ENCODE peak calls at places on chromosomes 16 and 17, in eight cellular contexts. Q is PC-3; H is effector memory CD4-positive, alpha-beta T cell; Z is transverse colon; F is tibial nerve; D is OCI-LY7; K is gastrocnemius medialis; N is CD8-positive, alpha-beta memory T cell. C is an unnamed sample. For H3K9me3, the result is how much of the 10 kb centered on the place peaks cover.

GRCh38 chr16:72811188-72811720 is 236.7 kb downstream of the ZFHX3 start:
- DNase-seq in N (no peak), Q (no peak), H (no peak), Z (no peak), D (no peak), F (no peak), K (no peak), C (no peak)

GRCh38 chr16:46482895-46483294 is 138.3 kb downstream of the SHCBP1 start:
- DNase-seq in K (no peak), D (no peak), Q (no peak), N (no peak), H (no peak), Z (no peak), F (no peak), C (no peak)

GRCh38 chr17:44820631-44821196 is 9.4 kb downstream of the GJC1 start:
- DNase-seq in Q (peak), K (no peak), H (no peak), Z (no peak), N (no peak), F (no peak), D (no peak), C (no peak)

GRCh38 chr16:15643453-15644305 is 725 bp upstream of the MARF1 start:
- DNase-seq in Z (peak), K (no peak), Q (peak), F (peak), D (peak), N (no peak), H (no peak), C (peak)

GRCh38 chr17:17770371-17771059 is 66.3 kb downstream of the SREBF1 start:
- DNase-seq in H (no peak), F (no peak), Q (no peak), D (no peak), K (peak), N (no peak), Z (no peak), C (no peak)

GRCh38 chr17:65228287-65228686 is 91.1 kb downstream of the RGS9 start:
- DNase-seq in Z (no peak), N (no peak), Q (no peak), K (no peak), D (no peak), H (no peak), F (no peak), C (no peak)

GRCh38 chr17:14845562-14846335 is 419.4 kb downstream of the PMP22 start:
- DNase-seq in Z (no peak), Q (no peak), H (no peak), K (no peak), D (no peak), N (no peak), F (no peak), C (no peak)

GRCh38 chr17:44898768-44899073 is 524 bp downstream of the EFTUD2 start:
- DNase-seq in H (no peak), D (no peak), Q (peak), N (no peak), F (no peak), K (no peak), Z (no peak), C (no peak)

GRCh38 chr17:34306466-34306865 is 12.8 kb upstream of the CCL8 start:
- DNase-seq in N (no peak), K (peak), F (peak), Q (peak), D (no peak), Z (no peak), H (no peak), C (no peak)

GRCh38 chr17:82815790-82816305 is 24.0 kb downstream of the ZNF750 start:
- DNase-seq in N (no peak), F (no peak), D (no peak), Q (no peak), H (no peak), K (no peak), Z (peak), C (no peak)

GRCh38 chr17:44113868-44114840 is 9.3 kb downstream of the HDAC5 start:
- DNase-seq in Z (no peak), H (no peak), N (no peak), F (no peak), D (no peak), Q (no peak), K (no peak), C (no peak)

GRCh38 chr16:73062640-73063283 is 14.8 kb upstream of the ZFHX3 start:
- DNase-seq in K (no peak), D (no peak), N (no peak), Z (no peak), Q (no peak), H (no peak), F (no peak), C (no peak)

GRCh38 chr17:66747561-66748275 is 87.2 kb upstream of the CACNG5 start:
- DNase-seq in F (no peak), K (no peak), D (no peak), Q (peak), H (no peak), Z (no peak), N (no peak), C (no peak)

GRCh38 chr16:27235938-27236245 is 32.6 kb downstream of the KDM8 start:
- DNase-seq in F (no peak), D (no peak), K (no peak), H (no peak), Z (no peak), N (no peak), Q (no peak), C (no peak)

GRCh38 chr17:153851-154250 is 16.5 kb downstream of the SCGB1C2 start:
- DNase-seq in H (no peak), D (no peak), Q (no peak), Z (no peak), K (no peak), F (no peak), N (no peak), C (no peak)

GRCh38 chr17:45719335-45720071 is 64.6 kb upstream of the CRHR1 start:
- DNase-seq in N (no peak), D (no peak), H (no peak), Z (no peak), Q (peak), F (no peak), K (peak), C (no peak)

GRCh38 chr16:7731121-7731520 is 398.5 kb downstream of the RBFOX1 start:
- DNase-seq in Q (no peak), Z (no peak), K (no peak), H (no peak), N (no peak), F (no peak), D (no peak), C (no peak)

GRCh38 chr16:7736138-7736537 is 403.5 kb downstream of the RBFOX1 start:
- DNase-seq in Q (no peak), N (no peak), K (no peak), F (no peak), D (no peak), Z (no peak), H (no peak), C (no peak)
- H3K9me3 ChIP-seq in Q (under half), N (under half), K (under half), F (under half), D (under half), Z (under half), H (under half), C (under half)

GRCh38 chr16:78642621-78643285 is 543.3 kb downstream of the WWOX start:
- DNase-seq in K (no peak), N (no peak), F (no peak), Q (no peak), D (no peak), Z (no peak), H (no peak), C (no peak)

GRCh38 chr16:78640886-78641285 is 541.4 kb downstream of the WWOX start:
- DNase-seq in N (no peak), Z (no peak), Q (no peak), K (no peak), H (no peak), D (no peak), F (no peak), C (no peak)

GRCh38 chr16:78638371-78638770 is 538.9 kb downstream of the WWOX start:
- DNase-seq in D (no peak), K (no peak), F (no peak), Q (no peak), N (no peak), H (no peak), Z (no peak), C (no peak)

GRCh38 chr16:78639775-78640174 is 540.3 kb downstream of the WWOX start:
- DNase-seq in Q (no peak), F (no peak), H (no peak), K (no peak), Z (no peak), N (no peak), D (no peak), C (no peak)

GRCh38 chr16:78641463-78641862 is 542.0 kb downstream of the WWOX start:
- DNase-seq in Z (no peak), K (no peak), D (no peak), Q (no peak), H (no peak), N (no peak), F (no peak), C (no peak)
- H3K9me3 ChIP-seq in Z (under half), K (under half), D (under half), Q (under half), H (under half), N (under half), F (under half), C (under half)

GRCh38 chr17:4032245-4032644 is 68.0 kb upstream of the ATP2A3 start:
- DNase-seq in N (no peak), H (no peak), F (no peak), Q (no peak), D (no peak), K (no peak), Z (no peak), C (no peak)

GRCh38 chr17:4026255-4026654 is 62.0 kb upstream of the ATP2A3 start:
- DNase-seq in D (no peak), N (no peak), H (no peak), F (no peak), Z (no peak), Q (no peak), K (no peak), C (no peak)

GRCh38 chr17:4023220-4023619 is 59.0 kb upstream of the ATP2A3 start:
- DNase-seq in Q (no peak), K (no peak), D (no peak), H (no peak), Z (no peak), F (no peak), N (no peak), C (no peak)

GRCh38 chr17:4032738-4033137 is 68.5 kb upstream of the ATP2A3 start:
- DNase-seq in N (no peak), D (peak), F (no peak), K (no peak), Q (no peak), H (no peak), Z (no peak), C (no peak)

GRCh38 chr17:4028436-4028835 is 64.2 kb upstream of the ATP2A3 start:
- DNase-seq in Q (no peak), F (no peak), N (no peak), H (no peak), D (no peak), Z (no peak), K (no peak), C (no peak)
- H3K9me3 ChIP-seq in Q (under half), F (under half), N (under half), H (under half), D (under half), Z (under half), K (under half), C (under half)

GRCh38 chr17:64004903-64005733 is 7.0 kb downstream of the PRR29 start:
- DNase-seq in H (no peak), N (no peak), K (no peak), F (no peak), Z (no peak), D (no peak), Q (no peak), C (no peak)
- H3K9me3 ChIP-seq in H (under half), N (under half), K (under half), F (under half), Z (under half), D (under half), Q (under half), C (under half)

DNA sequence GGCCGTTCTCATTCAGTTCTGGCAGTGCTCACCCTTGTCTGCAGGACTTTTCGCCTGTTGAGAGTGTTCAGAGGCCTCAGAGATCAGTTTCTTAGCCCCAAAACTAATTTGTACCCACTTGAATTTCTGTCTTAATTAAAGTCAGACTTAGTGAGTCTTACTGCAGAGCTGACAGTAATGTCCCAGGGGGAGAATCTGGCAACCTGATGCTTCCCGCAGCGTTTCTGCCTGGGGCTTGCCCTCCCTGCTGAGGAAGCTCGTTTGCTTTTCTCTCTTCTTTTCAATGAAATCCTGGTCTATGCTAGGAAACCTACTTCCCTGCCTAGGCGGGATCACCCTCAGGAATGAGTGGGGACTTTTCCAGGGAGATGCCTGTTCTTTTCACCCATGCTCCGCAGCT is 25.3 kb downstream of the DBNDD1 start:
- DNase-seq in N (no peak), D (no peak), Q (no peak), Z (no peak), F (no peak), K (no peak), H (no peak), C (no peak)
- H3K9me3 ChIP-seq in N (under half), D (under half), Q (under half), Z (under half), F (under half), K (under half), H (under half), C (under half)

GRCh38 chr17:39365252-39365651 is 36.2 kb downstream of the FBXL20 start:
- DNase-seq in Z (no peak), D (no peak), F (no peak), K (no peak), H (no peak), Q (no peak), N (no peak), C (no peak)
- H3K9me3 ChIP-seq in Z (under half), D (under half), F (under half), K (under half), H (under half), Q (under half), N (under half), C (under half)

GRCh38 chr16:60818471-60818870 is 1217.8 kb downstream of the CDH8 start:
- DNase-seq in Z (no peak), N (no peak), Q (no peak), D (no peak), K (no peak), F (no peak), H (no peak), C (no peak)
- H3K9me3 ChIP-seq in Z (under half), N (under half), Q (under half), D (under half), K (under half), F (under half), H (under half), C (under half)

C was measured in CD4-positive, CD25-positive, alpha-beta regulatory T cell.